ENCODE peak calls at places on chromosomes 13 and 19, in six cellular contexts. A is stimulated activated CD8-positive, alpha-beta memory T cell treated with anti-CD3 and anti-CD28 coated beads, Interleukin-2, amount 100 ng/mL, for 1 hour; N is choroid plexus epithelial cell; K is activated CD8-positive, alpha-beta memory T cell treated with anti-CD3 and anti-CD28 coated beads, Interleukin-2, amount 50 U/mL, for 4 hours; T is fibroblast of the aortic adventitia; D is lung. V is an unnamed sample.

GRCh38 chr19:8641908-8642547 is 11.6 kb downstream of the NFILZ start:
- DNase-seq in K (no peak), N (peak), T (peak), A (no peak), D (no peak), V (peak)

GRCh38 chr13:70747305-70747704 is 639.1 kb upstream of the KLHL1 start:
- DNase-seq in D (no peak), K (no peak), T (no peak), N (peak), A (no peak), V (no peak)

GRCh38 chr19:10987621-10988297 is 26.9 kb downstream of the SMARCA4 start:
- DNase-seq in N (no peak), T (no peak), A (no peak), K (no peak), D (no peak), V (no peak)

GRCh38 chr13:60398949-60399589 is 2.0 kb downstream of the TDRD3 start:
- DNase-seq in K (no peak), N (peak), T (peak), A (no peak), D (no peak), V (no peak)

GRCh38 chr13:51261610-51262249 is 39.5 kb downstream of the FAM124A start:
- DNase-seq in A (no peak), D (no peak), N (no peak), T (no peak), K (no peak), V (no peak)

GRCh38 chr13:59743195-59743594 is 420.5 kb downstream of the DIAPH3 start:
- DNase-seq in N (no peak), A (no peak), D (no peak), K (no peak), T (no peak), V (no peak)

GRCh38 chr13:32309312-32309711 is 5.9 kb downstream of the ZAR1L start:
- DNase-seq in N (peak), K (no peak), D (no peak), T (no peak), A (no peak), V (no peak)

GRCh38 chr19:41871573-41872383 is 5.3 kb upstream of the CD79A start:
- DNase-seq in A (peak), T (no peak), N (no peak), D (no peak), K (peak), V (peak)

GRCh38 chr19:29636553-29637325 is 28.5 kb upstream of the PLEKHF1 start:
- DNase-seq in N (no peak), K (no peak), A (no peak), D (no peak), T (no peak), V (no peak)

GRCh38 chr19:23547156-23547555 is 139.9 kb downstream of the ZNF675 start:
- DNase-seq in T (no peak), N (no peak), K (no peak), D (no peak), A (no peak), V (no peak)

GRCh38 chr19:33441277-33441699 is 67.8 kb downstream of the CEBPG start:
- DNase-seq in N (no peak), T (no peak), D (no peak), A (no peak), K (peak), V (no peak)

GRCh38 chr13:41694902-41695301 is 237.6 kb downstream of the RGCC start:
- DNase-seq in K (no peak), A (no peak), N (peak), D (peak), T (peak), V (no peak)

GRCh38 chr13:48318014-48318713 is 14.6 kb downstream of the RB1 start:
- DNase-seq in N (no peak), T (no peak), D (no peak), K (no peak), A (no peak), V (no peak)

GRCh38 chr13:106145997-106146864 is 389.2 kb downstream of the EFNB2 start:
- DNase-seq in N (no peak), K (no peak), D (peak), A (no peak), T (no peak), V (no peak)

GRCh38 chr13:80666782-80667537 is 326.0 kb upstream of the SPRY2 start:
- DNase-seq in D (no peak), K (no peak), N (peak), A (no peak), T (peak), V (no peak)

GRCh38 chr19:32367063-32367462 is 21.7 kb downstream of the ZNF507 start:
- DNase-seq in K (no peak), T (no peak), D (no peak), A (no peak), N (no peak), V (no peak)

GRCh38 chr13:32610977-32611376 is 24.7 kb downstream of the PDS5B start:
- DNase-seq in N (no peak), T (no peak), D (no peak), K (no peak), A (no peak), V (no peak)

GRCh38 chr13:108993346-108993745 is 363.9 kb downstream of the MYO16 start:
- DNase-seq in D (no peak), T (no peak), K (no peak), A (no peak), N (peak), V (no peak)

GRCh38 chr13:24381539-24382265 is 72.3 kb downstream of the C1QTNF9 start:
- DNase-seq in T (peak), A (no peak), K (no peak), N (peak), D (no peak), V (no peak)

GRCh38 chr13:41742917-41743552 is 217.9 kb downstream of the VWA8 start:
- DNase-seq in N (no peak), T (no peak), K (no peak), D (no peak), A (no peak), V (no peak)

GRCh38 chr19:39160523-39160861 is 34.9 kb downstream of the PAK4 start:
- DNase-seq in T (peak), N (peak), A (no peak), K (no peak), D (no peak), V (no peak)

GRCh38 chr19:54704928-54705327 is 19.3 kb upstream of the KIR3DL3 start:
- DNase-seq in K (no peak), T (no peak), D (no peak), N (no peak), A (no peak), V (no peak)

GRCh38 chr13:113914333-113915011 is 50.6 kb upstream of the GAS6 start:
- DNase-seq in A (no peak), N (no peak), K (peak), D (no peak), T (no peak), V (no peak)

GRCh38 chr13:86051134-86052103 is 252.2 kb upstream of the SLITRK6 start:
- DNase-seq in A (no peak), T (no peak), N (peak), D (no peak), K (no peak), V (no peak)

GRCh38 chr19:994516-994915 is 5.7 kb upstream of the GRIN3B start:
- DNase-seq in D (no peak), A (no peak), T (no peak), N (no peak), K (no peak), V (no peak)

GRCh38 chr13:33186851-33187250 is 98.7 kb downstream of the STARD13 start:
- DNase-seq in A (no peak), T (no peak), N (peak), D (no peak), K (no peak), V (no peak)